ENCODE peak calls at places on chromosome 20, in four cellular contexts. K, S, Z and U are unnamed samples.

GRCh38 chr20:20373046-20373706 is 5.3 kb downstream of the INSM1 start:
- DNase-seq in Z (peak), S (peak), K (peak), U (peak)

GRCh38 chr20:44467289-44467883 is 8.3 kb upstream of the TTPAL start:
- DNase-seq in Z (peak), K (no peak), S (no peak), U (no peak)

GRCh38 chr20:18388860-18389259 is 78.0 kb downstream of the DZANK1 start:
- DNase-seq in S (no peak), Z (peak), K (no peak), U (no peak)

GRCh38 chr20:51687071-51687470 is 81.1 kb downstream of the ATP9A start:
- DNase-seq in K (no peak), S (no peak), Z (peak), U (no peak)

GRCh38 chr20:62734881-62735280 is 26.2 kb downstream of the NTSR1 start:
- DNase-seq in Z (no peak), K (no peak), S (no peak), U (no peak)

GRCh38 chr20:47676219-47676721 is 109.0 kb downstream of the SULF2 start:
- DNase-seq in S (no peak), Z (no peak), K (no peak), U (no peak)

GRCh38 chr20:60976139-60976538 is 275.9 kb upstream of the CDH4 start:
- DNase-seq in S (no peak), Z (no peak), K (no peak), U (no peak)

GRCh38 chr20:36121981-36122930 is 32.3 kb upstream of the EPB41L1 start:
- DNase-seq in S (peak), Z (no peak), K (no peak), U (no peak)

GRCh38 chr20:54140067-54140466 is 33.7 kb downstream of the CYP24A1 start:
- DNase-seq in Z (no peak), S (no peak), K (no peak), U (no peak)

GRCh38 chr20:23596856-23597255 is 8.9 kb downstream of the CST9 start:
- DNase-seq in Z (peak), S (no peak), K (peak), U (no peak)

GRCh38 chr20:52518735-52519134 is 327.2 kb upstream of the ZFP64 start:
- DNase-seq in Z (no peak), S (no peak), K (no peak), U (no peak)

GRCh38 chr20:38230957-38231785 is 29.4 kb downstream of the KIAA1755 start:
- DNase-seq in Z (no peak), K (no peak), S (no peak), U (no peak)

GRCh38 chr20:40630723-40631631 is 58.1 kb downstream of the MAFB start:
- DNase-seq in K (no peak), S (no peak), Z (no peak), U (no peak)

GRCh38 chr20:57609842-57610167 is 10.4 kb downstream of the ZBP1 start:
- DNase-seq in Z (no peak), S (no peak), K (no peak), U (no peak)

GRCh38 chr20:46568570-46569129 is 18.2 kb upstream of the OCSTAMP start:
- DNase-seq in S (peak), Z (peak), K (peak), U (peak)

GRCh38 chr20:43293068-43293786 is 103.5 kb upstream of the PTPRT start:
- DNase-seq in S (no peak), Z (no peak), K (no peak), U (no peak)

GRCh38 chr20:33830371-33830770 is 19.2 kb downstream of the CHMP4B start:
- DNase-seq in S (no peak), K (no peak), Z (no peak), U (no peak)

GRCh38 chr20:51095755-51096509 is 73.0 kb upstream of the KCNG1 start:
- DNase-seq in K (no peak), Z (no peak), S (peak), U (no peak)

GRCh38 chr20:20821496-20822260 is 109.2 kb upstream of the RALGAPA2 start:
- DNase-seq in K (no peak), Z (no peak), S (no peak), U (no peak)

GRCh38 chr20:4427936-4428581 is 293.6 kb upstream of the PRND start:
- DNase-seq in S (no peak), Z (peak), K (no peak), U (no peak)

GRCh38 chr20:61761453-61762207 is 304.1 kb downstream of the TAF4 start:
- DNase-seq in Z (no peak), K (no peak), S (no peak), U (no peak)

GRCh38 chr20:64053841-64054661 is 4.6 kb upstream of the SOX18 start:
- DNase-seq in S (no peak), Z (peak), K (no peak), U (peak)

GRCh38 chr20:61731363-61732181 is 334.1 kb downstream of the TAF4 start:
- DNase-seq in Z (no peak), K (peak), S (no peak), U (no peak)

GRCh38 chr20:36132802-36133211 is 21.7 kb upstream of the EPB41L1 start:
- DNase-seq in S (no peak), Z (no peak), K (no peak), U (no peak)

GRCh38 chr20:57291694-57292093 is 25.3 kb upstream of the BMP7 start:
- DNase-seq in S (no peak), Z (no peak), K (no peak), U (no peak)

GRCh38 chr20:45041464-45042337 is 59.2 kb downstream of the KCNS1 start:
- DNase-seq in K (no peak), Z (peak), S (peak), U (peak)

GRCh38 chr20:58131581-58132142 is 96.8 kb downstream of the ANKRD60 start:
- DNase-seq in K (peak), Z (peak), S (peak), U (no peak)

GRCh38 chr20:34621383-34622367 is 55.2 kb downstream of the PIGU start:
- DNase-seq in K (no peak), S (no peak), Z (peak), U (no peak)

GRCh38 chr20:3796477-3797225 is 541 bp downstream of the CDC25B start:
- DNase-seq in S (no peak), K (no peak), Z (no peak), U (no peak)

GRCh38 chr20:5377484-5377883 is 60.7 kb upstream of the PROKR2 start:
- DNase-seq in Z (no peak), K (no peak), S (no peak), U (no peak)

GRCh38 chr20:44745560-44746366 is at the start of gene KCNK15:
- DNase-seq in S (no peak), K (no peak), Z (no peak), U (no peak)

GRCh38 chr20:10954137-10954840 is 280.5 kb upstream of the JAG1 start:
- DNase-seq in S (no peak), K (no peak), Z (no peak), U (no peak)

GRCh38 chr20:44746367-44747165 is 901 bp downstream of the KCNK15 start:
- DNase-seq in S (peak), K (no peak), Z (no peak), U (no peak)

GRCh38 chr20:48236001-48236400 is 450.7 kb upstream of the SULF2 start:
- DNase-seq in S (no peak), K (no peak), Z (no peak), U (no peak)

GRCh38 chr20:25057234-25058050 is 497 bp downstream of the ACSS1 start:
- DNase-seq in K (no peak), Z (peak), S (peak), U (peak)

GRCh38 chr20:3406481-3407425 is 716 bp downstream of the DNAAF9 start:
- DNase-seq in S (peak), Z (peak), K (peak), U (no peak)

GRCh38 chr20:62962221-62962879 is 9.8 kb downstream of the SLC17A9 start:
- DNase-seq in Z (no peak), K (no peak), S (no peak), U (no peak)

GRCh38 chr20:58224097-58224496 is 4.4 kb downstream of the ANKRD60 start:
- DNase-seq in K (no peak), S (no peak), Z (no peak), U (no peak)

GRCh38 chr20:45695496-45695895 is 6.3 kb upstream of the WFDC13 start:
- DNase-seq in S (no peak), K (no peak), Z (no peak), U (no peak)